ENCODE peak calls at places on chromosomes 7 and 10, in four cellular contexts. M is H1, N is spleen, H is uterus. F is an unnamed sample.

GRCh38 chr7:75869776-75870379 is 9.0 kb upstream of the RHBDD2 start:
- DNase-seq in N (no peak), H (no peak), M (no peak), F (no peak)

GRCh38 chr7:53521638-53522184 is 486.3 kb downstream of the POM121L12 start:
- DNase-seq in N (no peak), M (no peak), H (no peak), F (no peak)

GRCh38 chr7:7114575-7115291 is 67.6 kb upstream of the C1GALT1 start:
- DNase-seq in N (no peak), M (no peak), H (no peak), F (no peak)

GRCh38 chr10:107924458-107924857 is 760.0 kb upstream of the SORCS1 start:
- DNase-seq in N (no peak), M (no peak), H (no peak), F (no peak)

GRCh38 chr7:114048386-114049235 is 129.8 kb upstream of the PPP1R3A start:
- DNase-seq in N (no peak), M (no peak), H (no peak), F (peak)

GRCh38 chr7:82841828-82842227 is 320.9 kb downstream of the PCLO start:
- DNase-seq in M (no peak), H (no peak), N (no peak), F (no peak)

GRCh38 chr10:95382174-95382573 is 91.4 kb upstream of the PDLIM1 start:
- DNase-seq in N (no peak), M (no peak), H (no peak), F (no peak)

GRCh38 chr10:46558411-46559185 is 2.1 kb upstream of the GPRIN2 start:
- DNase-seq in N (peak), H (no peak), M (no peak), F (no peak)

GRCh38 chr10:970311-971149 is 17.7 kb upstream of the GTPBP4 start:
- DNase-seq in N (no peak), M (no peak), H (no peak), F (no peak)

GRCh38 chr10:126521354-126521753 is 133.1 kb upstream of the ADAM12 start:
- DNase-seq in N (no peak), H (no peak), M (no peak), F (no peak)

GRCh38 chr10:56623064-56623463 is 262.0 kb upstream of the ZWINT start:
- DNase-seq in N (no peak), H (no peak), M (no peak), F (no peak)

GRCh38 chr10:19791032-19791431 is 25.2 kb upstream of the PLXDC2 start:
- DNase-seq in H (no peak), M (no peak), N (no peak), F (no peak)

GRCh38 chr10:53325073-53325472 is 552.5 kb upstream of the MBL2 start:
- DNase-seq in M (no peak), H (no peak), N (no peak), F (no peak)

GRCh38 chr7:105222953-105223352 is 165.8 kb downstream of the SRPK2 start:
- DNase-seq in H (no peak), N (no peak), M (no peak), F (no peak)

GRCh38 chr7:149822353-149822943 is 15.7 kb upstream of the ZNF862 start:
- DNase-seq in N (peak), M (no peak), H (no peak), F (no peak)

GRCh38 chr10:5515948-5516761 is 8.6 kb upstream of the CALML3 start:
- DNase-seq in H (no peak), N (no peak), M (no peak), F (no peak)

GRCh38 chr7:102424129-102424551 is 9.2 kb upstream of the ORAI2 start:
- DNase-seq in M (no peak), H (no peak), N (no peak), F (no peak)

GRCh38 chr7:127252736-127253288 is at the start of gene GRM8:
- DNase-seq in M (peak), H (peak), N (peak), F (peak)

GRCh38 chr7:123397746-123398145 is 136.6 kb downstream of the IQUB start:
- DNase-seq in M (no peak), H (no peak), N (no peak), F (no peak)

GRCh38 chr10:8056891-8057331 is 2.4 kb downstream of the GATA3 start:
- DNase-seq in N (no peak), M (no peak), H (no peak), F (no peak)

GRCh38 chr10:51765284-51765971 is 66.0 kb upstream of the CSTF2T start:
- DNase-seq in H (no peak), N (no peak), M (no peak), F (no peak)

GRCh38 chr10:19946245-19946644 is 130.0 kb downstream of the PLXDC2 start:
- DNase-seq in M (no peak), N (no peak), H (no peak), F (no peak)

GRCh38 chr10:104824378-104825006 is 183.4 kb downstream of the SORCS3 start:
- DNase-seq in M (peak), N (no peak), H (no peak), F (peak)

GRCh38 chr7:100802951-100803350 is 24.4 kb downstream of the EPHB4 start:
- DNase-seq in H (peak), N (no peak), M (no peak), F (no peak)

GRCh38 chr10:89095701-89096391 is 105.2 kb downstream of the FAS start:
- DNase-seq in H (no peak), M (no peak), N (no peak), F (no peak)
- TF ChIP-seq POLR2A in H (no peak), M (no peak), N (no peak), F (no peak)

DNA sequence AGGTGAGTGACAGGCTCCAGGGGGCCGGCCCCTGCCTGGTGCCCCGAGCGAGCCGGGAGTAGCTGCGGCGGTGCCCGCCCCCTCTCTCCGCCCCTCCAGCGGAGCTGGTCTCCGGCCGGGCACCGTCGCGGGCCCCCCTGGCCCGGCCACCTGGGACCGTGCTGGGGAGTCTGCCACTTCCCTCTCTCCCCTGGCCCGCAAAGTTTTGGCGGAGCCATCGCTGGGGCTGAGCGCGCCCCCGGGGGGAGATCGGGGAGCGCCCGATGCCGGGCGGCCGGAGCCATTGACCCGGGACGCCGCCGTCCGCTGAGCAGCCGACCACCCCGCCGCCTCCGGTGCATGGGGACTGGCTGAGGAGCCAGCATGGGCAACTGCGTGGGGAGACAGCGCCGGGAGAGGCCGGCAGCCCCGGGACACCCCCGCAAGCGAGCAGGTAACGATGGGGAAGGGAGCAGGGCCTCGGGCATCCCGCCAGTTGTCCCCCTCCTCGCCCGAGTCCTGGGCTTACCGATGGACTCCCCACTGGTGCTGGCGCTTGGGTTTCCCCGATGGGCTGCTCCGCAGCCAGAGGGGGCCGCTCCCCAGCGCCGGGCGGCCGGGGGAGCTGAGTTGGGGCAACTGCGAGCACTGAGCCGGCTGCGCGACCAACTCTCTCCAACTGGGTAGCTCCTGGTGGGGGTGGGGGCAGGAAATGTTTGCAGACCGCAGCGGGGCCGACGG is at the start of gene UBTD1:
- DNase-seq in M (no peak), H (no peak), N (no peak), F (peak)
- TF ChIP-seq POLR2A in M (no peak), H (peak), N (no peak), F (no peak)

GRCh38 chr7:107969856-107970255 is 33.1 kb downstream of the LAMB1 start:
- DNase-seq in M (no peak), N (no peak), H (no peak), F (no peak)

GRCh38 chr7:107971100-107971499 is 31.9 kb downstream of the LAMB1 start:
- DNase-seq in N (no peak), H (no peak), M (no peak), F (no peak)

GRCh38 chr7:107967420-107967819 is 35.5 kb downstream of the LAMB1 start:
- DNase-seq in N (no peak), M (no peak), H (no peak), F (no peak)

GRCh38 chr7:107966701-107967100 is 36.3 kb downstream of the LAMB1 start:
- DNase-seq in M (peak), N (no peak), H (no peak), F (no peak)

GRCh38 chr7:107968449-107968848 is 34.5 kb downstream of the LAMB1 start:
- DNase-seq in H (no peak), M (no peak), N (no peak), F (no peak)
- TF ChIP-seq POLR2A in H (no peak), M (no peak), N (no peak), F (no peak)

GRCh38 chr7:33062023-33062781 is at the start of gene NT5C3A:
- DNase-seq in N (peak), M (no peak), H (no peak), F (peak)
- TF ChIP-seq POLR2A in N (peak), M (no peak), H (peak), F (peak)

GRCh38 chr10:97017474-97017903 is 168.3 kb downstream of the SLIT1 start:
- DNase-seq in N (no peak), M (no peak), H (no peak), F (no peak)

GRCh38 chr10:97015199-97015693 is 170.5 kb downstream of the SLIT1 start:
- DNase-seq in H (no peak), M (no peak), N (no peak), F (no peak)

GRCh38 chr10:97018251-97019212 is 167.2 kb downstream of the SLIT1 start:
- DNase-seq in H (no peak), N (no peak), M (no peak), F (no peak)

GRCh38 chr10:97019213-97019844 is 166.4 kb downstream of the SLIT1 start:
- DNase-seq in N (no peak), H (no peak), M (no peak), F (no peak)

DNA sequence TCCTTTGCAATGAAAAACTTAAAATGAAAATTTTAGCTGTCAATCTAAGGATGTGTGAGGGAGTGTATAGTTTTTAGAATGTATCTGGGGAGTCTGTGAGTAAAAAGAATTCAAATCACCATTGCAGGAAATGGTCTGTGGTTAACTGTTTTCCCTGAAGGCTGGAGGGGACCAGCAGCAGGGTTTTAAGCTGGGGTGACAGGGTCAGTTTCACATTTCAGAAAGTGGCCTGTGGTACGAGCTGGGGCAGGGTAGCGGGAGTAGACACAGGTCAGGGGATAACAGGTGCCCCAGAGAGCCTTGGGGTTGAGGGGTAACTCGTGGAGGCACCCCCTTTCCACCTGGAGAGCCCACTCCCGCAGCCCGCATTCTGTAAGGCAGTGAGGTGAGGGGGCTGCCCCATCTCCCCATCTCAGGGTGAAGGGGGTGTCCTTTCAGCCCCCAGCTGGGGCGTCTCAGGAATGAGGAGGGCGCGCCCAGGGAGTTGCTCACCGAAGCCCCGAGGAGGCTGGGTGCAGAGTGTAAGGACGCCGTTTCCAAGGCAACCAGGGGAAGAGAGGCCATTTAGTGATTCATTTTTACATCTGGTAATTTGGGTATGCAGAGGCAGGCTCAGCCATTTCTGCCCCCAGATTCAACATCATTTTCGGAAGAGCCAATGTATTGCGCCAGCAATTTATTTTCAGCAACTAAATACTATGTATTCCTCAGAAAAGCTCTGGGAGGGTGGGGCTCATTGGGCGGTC is 168.9 kb downstream of the SLIT1 start:
- DNase-seq in H (no peak), M (no peak), N (no peak), F (no peak)
- TF ChIP-seq POLR2A in H (no peak), M (no peak), N (no peak), F (no peak)

DNA sequence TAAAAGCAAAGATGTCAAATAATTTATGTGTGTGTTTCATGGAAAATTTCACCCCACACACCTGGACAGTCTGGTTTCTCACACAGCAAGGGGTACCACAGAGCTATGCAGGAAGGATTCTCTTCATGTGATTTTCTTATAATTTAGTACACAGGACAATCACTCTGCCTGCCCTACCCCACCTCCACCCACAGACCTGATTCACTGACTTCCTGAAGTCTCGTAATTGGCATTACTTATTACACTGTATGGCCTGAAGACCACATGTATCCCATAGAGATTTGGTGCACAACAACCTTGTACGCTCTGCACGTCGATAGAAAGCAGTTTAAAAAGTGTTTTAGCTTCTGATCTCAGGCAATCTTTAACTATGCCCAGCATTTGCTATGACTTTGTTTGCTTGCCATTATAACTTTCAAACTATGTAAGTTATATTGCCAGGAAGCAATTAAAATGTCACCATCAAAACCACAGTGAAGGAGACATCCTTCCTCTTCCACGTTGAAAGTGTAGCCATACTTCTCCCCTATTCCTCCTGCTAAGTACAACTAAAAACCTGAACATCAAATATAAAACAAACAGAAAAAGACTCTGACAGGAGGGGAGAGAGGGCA is 279.4 kb upstream of the IMMP2L start:
- DNase-seq in H (no peak), M (no peak), N (no peak), F (no peak)
- TF ChIP-seq POLR2A in H (no peak), M (no peak), N (no peak), F (no peak)

DNA sequence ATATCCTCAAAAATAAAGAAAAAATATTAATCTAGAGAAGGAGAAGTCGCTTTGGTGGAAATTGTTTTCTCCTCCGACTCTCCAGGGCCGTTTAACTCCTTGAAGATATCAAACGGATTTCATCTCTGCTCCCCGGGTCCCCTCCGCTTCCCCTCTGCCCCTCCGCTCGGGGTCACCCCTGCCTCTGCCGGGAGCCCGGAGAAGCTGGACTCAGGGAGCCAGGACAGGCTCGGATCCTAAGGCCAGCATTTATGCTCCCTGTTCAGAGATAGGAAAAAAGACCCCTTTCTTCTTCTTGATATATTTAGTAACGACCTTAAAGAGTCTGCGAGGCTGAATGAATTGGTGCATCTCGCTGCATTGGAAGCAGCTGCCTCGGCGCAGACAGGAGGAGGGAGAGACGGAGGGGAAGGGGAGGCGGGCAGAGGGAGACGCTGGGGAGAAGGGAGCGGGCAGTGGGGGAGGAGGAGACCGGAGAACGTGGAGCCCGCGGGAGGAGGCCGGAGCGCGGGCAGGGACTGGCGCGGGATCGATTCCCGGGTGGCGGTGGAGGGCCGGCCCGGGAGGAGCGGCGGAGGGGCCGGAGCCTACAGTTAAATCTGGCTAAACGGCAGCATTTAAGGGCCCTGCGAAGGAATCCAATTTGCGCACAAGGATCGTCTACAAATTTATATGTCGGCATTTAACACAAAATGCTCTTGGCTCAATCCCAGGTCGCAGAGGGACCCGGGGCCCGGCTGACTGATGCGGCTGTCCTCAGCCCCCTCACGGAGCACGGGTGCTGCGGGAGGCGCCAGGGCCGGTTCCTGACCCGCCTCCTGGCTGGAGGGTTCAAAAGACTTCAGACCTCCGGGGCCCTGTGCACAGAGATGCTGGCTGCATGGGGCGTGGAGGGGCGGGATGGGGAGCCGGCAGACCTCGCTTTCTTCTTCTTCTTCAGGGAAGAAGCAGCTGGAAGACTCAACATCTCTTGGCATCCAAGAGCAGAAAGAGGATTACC is 55.6 kb downstream of the CRTAC1 start:
- DNase-seq in N (no peak), H (no peak), M (no peak), F (no peak)
- TF ChIP-seq POLR2A in N (no peak), H (no peak), M (no peak), F (no peak)

F was measured in erythroblast.